ENCODE peak calls at places on chromosomes 11 and 22, in ten cellular contexts. One of them, this sample, is unnamed.

GRCh38 chr11:66315921-66316811 is 678 bp downstream of the CD248 start:
- DNase-seq in DMS79 treated with DMSO at 0.1 percent for 48 hours: no peak
- DNase-seq in naive thymus-derived CD8-positive, alpha-beta T cell: peak; percentile 86
- DNase-seq in T-helper 9 cell: no peak
- DNase-seq in GM12892: no peak
- DNase-seq in adrenal gland: no peak
- DNase-seq in KBM-7: no peak
- DNase-seq in stimulated activated naive CD4-positive, alpha-beta T cell: no peak
- DNase-seq in kidney: peak; percentile 78
- DNase-seq in H9: no peak
- DNase-seq in this sample: peak; percentile 22

GRCh38 chr11:93737904-93738612 is 3.2 kb downstream of the TAF1D start:
- DNase-seq in DMS79 treated with DMSO at 0.1 percent for 48 hours: no peak
- DNase-seq in adrenal gland: no peak
- DNase-seq in H9: no peak
- DNase-seq in kidney: no peak
- DNase-seq in T-helper 9 cell: no peak
- DNase-seq in KBM-7: peak; percentile 34
- DNase-seq in naive thymus-derived CD8-positive, alpha-beta T cell: no peak
- DNase-seq in GM12892: no peak
- DNase-seq in stimulated activated naive CD4-positive, alpha-beta T cell: no peak
- DNase-seq in this sample: no peak

GRCh38 chr11:85379066-85379465 is 248.1 kb downstream of the DLG2 start:
- DNase-seq in DMS79 treated with DMSO at 0.1 percent for 48 hours: no peak
- DNase-seq in KBM-7: no peak
- DNase-seq in naive thymus-derived CD8-positive, alpha-beta T cell: no peak
- DNase-seq in kidney: no peak
- DNase-seq in H9: no peak
- DNase-seq in stimulated activated naive CD4-positive, alpha-beta T cell: no peak
- DNase-seq in adrenal gland: no peak
- DNase-seq in GM12892: no peak
- DNase-seq in T-helper 9 cell: no peak
- DNase-seq in this sample: no peak

GRCh38 chr22:46761539-46762237 is 762 bp upstream of the TBC1D22A start:
- DNase-seq in KBM-7: no peak
- DNase-seq in T-helper 9 cell: no peak
- DNase-seq in adrenal gland: no peak
- DNase-seq in kidney: no peak
- DNase-seq in DMS79 treated with DMSO at 0.1 percent for 48 hours: no peak
- DNase-seq in naive thymus-derived CD8-positive, alpha-beta T cell: no peak
- DNase-seq in H9: no peak
- DNase-seq in GM12892: no peak
- DNase-seq in stimulated activated naive CD4-positive, alpha-beta T cell: no peak
- DNase-seq in this sample: no peak

GRCh38 chr22:37508431-37508963 is 10.7 kb downstream of the CARD10 start:
- DNase-seq in DMS79 treated with DMSO at 0.1 percent for 48 hours: no peak
- DNase-seq in T-helper 9 cell: no peak
- DNase-seq in kidney: peak; percentile 75
- DNase-seq in naive thymus-derived CD8-positive, alpha-beta T cell: peak; percentile 57
- DNase-seq in GM12892: no peak
- DNase-seq in H9: no peak
- DNase-seq in KBM-7: no peak
- DNase-seq in stimulated activated naive CD4-positive, alpha-beta T cell: no peak
- DNase-seq in adrenal gland: no peak
- DNase-seq in this sample: no peak

GRCh38 chr22:30073743-30074142 is 6.5 kb upstream of the HORMAD2 start:
- DNase-seq in H9: no peak
- DNase-seq in stimulated activated naive CD4-positive, alpha-beta T cell: no peak
- DNase-seq in T-helper 9 cell: no peak
- DNase-seq in naive thymus-derived CD8-positive, alpha-beta T cell: no peak
- DNase-seq in kidney: no peak
- DNase-seq in DMS79 treated with DMSO at 0.1 percent for 48 hours: no peak
- DNase-seq in GM12892: no peak
- DNase-seq in adrenal gland: no peak
- DNase-seq in KBM-7: no peak
- DNase-seq in this sample: no peak

GRCh38 chr11:111440416-111441205 is 61.5 kb upstream of the POU2AF1 start:
- DNase-seq in adrenal gland: no peak
- DNase-seq in KBM-7: no peak
- DNase-seq in T-helper 9 cell: no peak
- DNase-seq in stimulated activated naive CD4-positive, alpha-beta T cell: no peak
- DNase-seq in kidney: no peak
- DNase-seq in naive thymus-derived CD8-positive, alpha-beta T cell: no peak
- DNase-seq in H9: no peak
- DNase-seq in DMS79 treated with DMSO at 0.1 percent for 48 hours: no peak
- DNase-seq in GM12892: no peak
- DNase-seq in this sample: no peak

GRCh38 chr11:112795142-112795815 is 165.9 kb upstream of the NCAM1 start:
- DNase-seq in GM12892: peak; percentile 36
- DNase-seq in kidney: no peak
- DNase-seq in H9: peak; percentile 77
- DNase-seq in naive thymus-derived CD8-positive, alpha-beta T cell: no peak
- DNase-seq in DMS79 treated with DMSO at 0.1 percent for 48 hours: no peak
- DNase-seq in T-helper 9 cell: no peak
- DNase-seq in stimulated activated naive CD4-positive, alpha-beta T cell: no peak
- DNase-seq in adrenal gland: peak; percentile 30
- DNase-seq in KBM-7: peak; percentile 41
- DNase-seq in this sample: peak; percentile 78

GRCh38 chr22:46748948-46749681 is 11.1 kb upstream of the CERK start:
- DNase-seq in stimulated activated naive CD4-positive, alpha-beta T cell: peak; percentile 78
- DNase-seq in GM12892: no peak
- DNase-seq in kidney: peak; percentile 79
- DNase-seq in adrenal gland: no peak
- DNase-seq in KBM-7: peak; percentile 68
- DNase-seq in DMS79 treated with DMSO at 0.1 percent for 48 hours: no peak
- DNase-seq in T-helper 9 cell: peak; percentile 56
- DNase-seq in H9: no peak
- DNase-seq in naive thymus-derived CD8-positive, alpha-beta T cell: peak; percentile 85
- DNase-seq in this sample: peak; percentile 56

GRCh38 chr22:43168416-43169309 is 17.3 kb downstream of the TSPO start:
- DNase-seq in DMS79 treated with DMSO at 0.1 percent for 48 hours: no peak
- DNase-seq in kidney: no peak
- DNase-seq in adrenal gland: no peak
- DNase-seq in H9: no peak
- DNase-seq in naive thymus-derived CD8-positive, alpha-beta T cell: no peak
- DNase-seq in T-helper 9 cell: no peak
- DNase-seq in stimulated activated naive CD4-positive, alpha-beta T cell: no peak
- DNase-seq in GM12892: no peak
- DNase-seq in KBM-7: no peak
- DNase-seq in this sample: peak; percentile 91

GRCh38 chr11:69508974-69509373 is 27.5 kb downstream of the LINC01488 start:
- DNase-seq in H9: no peak
- DNase-seq in adrenal gland: no peak
- DNase-seq in KBM-7: no peak
- DNase-seq in GM12892: no peak
- DNase-seq in stimulated activated naive CD4-positive, alpha-beta T cell: no peak
- DNase-seq in T-helper 9 cell: no peak
- DNase-seq in DMS79 treated with DMSO at 0.1 percent for 48 hours: no peak
- DNase-seq in kidney: no peak
- DNase-seq in naive thymus-derived CD8-positive, alpha-beta T cell: peak; percentile 9
- DNase-seq in this sample: no peak

GRCh38 chr22:39287076-39287743 is 32.2 kb downstream of the RPL3 start:
- DNase-seq in naive thymus-derived CD8-positive, alpha-beta T cell: no peak
- DNase-seq in DMS79 treated with DMSO at 0.1 percent for 48 hours: no peak
- DNase-seq in kidney: no peak
- DNase-seq in adrenal gland: no peak
- DNase-seq in T-helper 9 cell: no peak
- DNase-seq in stimulated activated naive CD4-positive, alpha-beta T cell: peak; percentile 7
- DNase-seq in H9: no peak
- DNase-seq in KBM-7: peak; percentile 75
- DNase-seq in GM12892: no peak
- DNase-seq in this sample: no peak

GRCh38 chr11:15114501-15115475 is at the start of gene INSC:
- DNase-seq in KBM-7: no peak
- DNase-seq in naive thymus-derived CD8-positive, alpha-beta T cell: no peak
- DNase-seq in kidney: no peak
- DNase-seq in adrenal gland: no peak
- DNase-seq in H9: peak; percentile 58
- DNase-seq in stimulated activated naive CD4-positive, alpha-beta T cell: no peak
- DNase-seq in DMS79 treated with DMSO at 0.1 percent for 48 hours: no peak
- DNase-seq in T-helper 9 cell: no peak
- DNase-seq in GM12892: no peak
- DNase-seq in this sample: peak; percentile 55

GRCh38 chr11:69377029-69377952 is 83.3 kb downstream of the MYEOV start:
- DNase-seq in stimulated activated naive CD4-positive, alpha-beta T cell: no peak
- DNase-seq in GM12892: no peak
- DNase-seq in DMS79 treated with DMSO at 0.1 percent for 48 hours: no peak
- DNase-seq in H9: no peak
- DNase-seq in KBM-7: no peak
- DNase-seq in adrenal gland: peak; percentile 4
- DNase-seq in kidney: peak; percentile 60
- DNase-seq in naive thymus-derived CD8-positive, alpha-beta T cell: peak; percentile 35
- DNase-seq in T-helper 9 cell: no peak
- DNase-seq in this sample: no peak

GRCh38 chr11:36509265-36509664 is 807 bp downstream of the TRAF6 start:
- DNase-seq in adrenal gland: peak; percentile 60
- DNase-seq in DMS79 treated with DMSO at 0.1 percent for 48 hours: no peak
- DNase-seq in T-helper 9 cell: no peak
- DNase-seq in H9: no peak
- DNase-seq in stimulated activated naive CD4-positive, alpha-beta T cell: peak; percentile 21
- DNase-seq in naive thymus-derived CD8-positive, alpha-beta T cell: no peak
- DNase-seq in GM12892: no peak
- DNase-seq in kidney: no peak
- DNase-seq in KBM-7: peak; percentile 59
- DNase-seq in this sample: peak; percentile 15

GRCh38 chr11:105000167-105000566 is 22.8 kb downstream of the CASP5 start:
- DNase-seq in T-helper 9 cell: no peak
- DNase-seq in kidney: no peak
- DNase-seq in GM12892: no peak
- DNase-seq in KBM-7: no peak
- DNase-seq in stimulated activated naive CD4-positive, alpha-beta T cell: peak; percentile 14
- DNase-seq in H9: no peak
- DNase-seq in adrenal gland: no peak
- DNase-seq in DMS79 treated with DMSO at 0.1 percent for 48 hours: no peak
- DNase-seq in naive thymus-derived CD8-positive, alpha-beta T cell: peak; percentile 36
- DNase-seq in this sample: peak; percentile 10